ENCODE peak calls at places on chromosomes 3 and 15, in four cellular contexts. One of them, this sample, is unnamed.
A peak's percentile ranks its signal among the peaks of the same experiment; 100 is the strongest.

GRCh38 chr3:149657458-149657795 is 398 bp downstream of the WWTR1 start:
- DNase-seq in CD4-positive, CD25-positive, alpha-beta regulatory T cell: no peak
- DNase-seq in HTR-8/SVneo: peak; percentile 42
- DNase-seq in WTC11: no peak
- DNase-seq in this sample: peak; percentile 27

GRCh38 chr3:64327039-64327804 is 102.0 kb upstream of the PRICKLE2 start:
- DNase-seq in WTC11: no peak
- DNase-seq in CD4-positive, CD25-positive, alpha-beta regulatory T cell: no peak
- DNase-seq in HTR-8/SVneo: no peak
- DNase-seq in this sample: no peak

GRCh38 chr3:76651784-76652183 is 388.1 kb upstream of the ROBO2 start:
- DNase-seq in WTC11: no peak
- DNase-seq in HTR-8/SVneo: no peak
- DNase-seq in CD4-positive, CD25-positive, alpha-beta regulatory T cell: no peak
- DNase-seq in this sample: no peak

GRCh38 chr3:9669277-9669676 is 20.0 kb downstream of the MTMR14 start:
- DNase-seq in WTC11: no peak
- DNase-seq in CD4-positive, CD25-positive, alpha-beta regulatory T cell: no peak
- DNase-seq in HTR-8/SVneo: no peak
- DNase-seq in this sample: no peak

GRCh38 chr15:64651573-64652260 is 123.7 kb downstream of the RBPMS2 start:
- DNase-seq in WTC11: no peak
- DNase-seq in CD4-positive, CD25-positive, alpha-beta regulatory T cell: peak; percentile 15
- DNase-seq in HTR-8/SVneo: no peak
- DNase-seq in this sample: peak; percentile 10

GRCh38 chr15:83046558-83047127 is 20.4 kb downstream of the BTBD1 start:
- DNase-seq in WTC11: no peak
- DNase-seq in CD4-positive, CD25-positive, alpha-beta regulatory T cell: no peak
- DNase-seq in HTR-8/SVneo: no peak
- DNase-seq in this sample: no peak

GRCh38 chr15:69626095-69627066 is 173.8 kb downstream of the RPLP1 start:
- DNase-seq in HTR-8/SVneo: no peak
- DNase-seq in CD4-positive, CD25-positive, alpha-beta regulatory T cell: no peak
- DNase-seq in WTC11: no peak
- DNase-seq in this sample: no peak

GRCh38 chr3:114800272-114800671 is 346.8 kb downstream of the ZBTB20 start:
- DNase-seq in CD4-positive, CD25-positive, alpha-beta regulatory T cell: no peak
- DNase-seq in HTR-8/SVneo: no peak
- DNase-seq in WTC11: no peak
- DNase-seq in this sample: no peak

GRCh38 chr3:187957209-187957981 is 196.6 kb upstream of the LPP start:
- DNase-seq in CD4-positive, CD25-positive, alpha-beta regulatory T cell: no peak
- DNase-seq in HTR-8/SVneo: no peak
- DNase-seq in WTC11: no peak
- DNase-seq in this sample: no peak

GRCh38 chr15:75775296-75776074 is 62.8 kb upstream of the CSPG4 start:
- DNase-seq in WTC11: peak; percentile 71
- DNase-seq in CD4-positive, CD25-positive, alpha-beta regulatory T cell: no peak
- DNase-seq in HTR-8/SVneo: no peak
- DNase-seq in this sample: no peak

GRCh38 chr3:72678892-72679291 is 169.4 kb downstream of the SHQ1 start:
- DNase-seq in CD4-positive, CD25-positive, alpha-beta regulatory T cell: no peak
- DNase-seq in HTR-8/SVneo: no peak
- DNase-seq in WTC11: no peak
- DNase-seq in this sample: peak; percentile 15

GRCh38 chr3:170320471-170321121 is 36.9 kb upstream of the SKIL start:
- DNase-seq in HTR-8/SVneo: no peak
- DNase-seq in WTC11: no peak
- DNase-seq in CD4-positive, CD25-positive, alpha-beta regulatory T cell: no peak
- DNase-seq in this sample: no peak

GRCh38 chr15:83873966-83874365 is 220.0 kb downstream of the ADAMTSL3 start:
- DNase-seq in CD4-positive, CD25-positive, alpha-beta regulatory T cell: no peak
- DNase-seq in HTR-8/SVneo: no peak
- DNase-seq in WTC11: no peak
- DNase-seq in this sample: no peak

GRCh38 chr15:89630974-89631901 is 24.0 kb downstream of the KIF7 start:
- DNase-seq in HTR-8/SVneo: no peak
- DNase-seq in WTC11: no peak
- DNase-seq in CD4-positive, CD25-positive, alpha-beta regulatory T cell: no peak
- DNase-seq in this sample: no peak

GRCh38 chr15:42385980-42386695 is 26.8 kb downstream of the CAPN3 start:
- DNase-seq in CD4-positive, CD25-positive, alpha-beta regulatory T cell: no peak
- DNase-seq in WTC11: no peak
- DNase-seq in HTR-8/SVneo: no peak
- DNase-seq in this sample: no peak

GRCh38 chr15:76577879-76578512 is 241.4 kb downstream of the ISL2 start:
- DNase-seq in WTC11: no peak
- DNase-seq in CD4-positive, CD25-positive, alpha-beta regulatory T cell: no peak
- DNase-seq in HTR-8/SVneo: no peak
- DNase-seq in this sample: no peak

GRCh38 chr3:20575153-20575552 is 389.1 kb upstream of the SGO1 start:
- DNase-seq in CD4-positive, CD25-positive, alpha-beta regulatory T cell: no peak
- DNase-seq in HTR-8/SVneo: no peak
- DNase-seq in WTC11: no peak
- DNase-seq in this sample: peak; percentile 27

GRCh38 chr15:89761929-89762328 is 10.9 kb upstream of the MESP1 start:
- DNase-seq in CD4-positive, CD25-positive, alpha-beta regulatory T cell: no peak
- DNase-seq in HTR-8/SVneo: no peak
- DNase-seq in WTC11: no peak
- DNase-seq in this sample: no peak

GRCh38 chr3:131221731-131222130 is 159.8 kb upstream of the NUDT16 start:
- DNase-seq in HTR-8/SVneo: no peak
- DNase-seq in CD4-positive, CD25-positive, alpha-beta regulatory T cell: no peak
- DNase-seq in WTC11: no peak
- DNase-seq in this sample: no peak

GRCh38 chr15:31486906-31487695 is 160.5 kb downstream of the KLF13 start:
- DNase-seq in CD4-positive, CD25-positive, alpha-beta regulatory T cell: no peak
- DNase-seq in WTC11: no peak
- DNase-seq in HTR-8/SVneo: no peak
- DNase-seq in this sample: no peak

GRCh38 chr3:16290007-16290826 is 25.2 kb downstream of the OXNAD1 start:
- DNase-seq in WTC11: peak; percentile 51
- DNase-seq in CD4-positive, CD25-positive, alpha-beta regulatory T cell: peak; percentile 43
- DNase-seq in HTR-8/SVneo: peak; percentile 27
- DNase-seq in this sample: peak; percentile 23

GRCh38 chr3:38566215-38566528 is 70.0 kb downstream of the EXOG start:
- DNase-seq in HTR-8/SVneo: no peak
- DNase-seq in WTC11: no peak
- DNase-seq in CD4-positive, CD25-positive, alpha-beta regulatory T cell: no peak
- DNase-seq in this sample: no peak

GRCh38 chr15:61196156-61196555 is 32.9 kb downstream of the RORA start:
- DNase-seq in CD4-positive, CD25-positive, alpha-beta regulatory T cell: no peak
- DNase-seq in WTC11: no peak
- DNase-seq in HTR-8/SVneo: no peak
- DNase-seq in this sample: no peak

GRCh38 chr3:46076606-46077005 is 49.3 kb upstream of the XCR1 start:
- DNase-seq in HTR-8/SVneo: no peak
- DNase-seq in WTC11: no peak
- DNase-seq in CD4-positive, CD25-positive, alpha-beta regulatory T cell: no peak
- DNase-seq in this sample: no peak

GRCh38 chr15:41377978-41378377 is 24.3 kb downstream of the NDUFAF1 start:
- DNase-seq in CD4-positive, CD25-positive, alpha-beta regulatory T cell: no peak
- DNase-seq in HTR-8/SVneo: no peak
- DNase-seq in WTC11: no peak
- DNase-seq in this sample: no peak

GRCh38 chr15:60208708-60209107 is 189.1 kb downstream of the ANXA2 start:
- DNase-seq in HTR-8/SVneo: no peak
- DNase-seq in CD4-positive, CD25-positive, alpha-beta regulatory T cell: no peak
- DNase-seq in WTC11: no peak
- DNase-seq in this sample: no peak

GRCh38 chr3:107753494-107753893 is 230.7 kb downstream of the BBX start:
- DNase-seq in WTC11: peak; percentile 44
- DNase-seq in HTR-8/SVneo: no peak
- DNase-seq in CD4-positive, CD25-positive, alpha-beta regulatory T cell: no peak
- DNase-seq in this sample: peak; percentile 52